ENCODE peak calls at places on chromosomes 4 and X, in five cellular contexts. P is SK-N-SH, L is K562, H is GM12878, M is GM12891. V is an unnamed sample.

GRCh38 chr4:47639531-47639930 is 154.5 kb downstream of the ATP10D start:
- DNase-seq in P (no peak), L (no peak), H (no peak), M (no peak), V (no peak)

GRCh38 chr4:37745946-37746345 is 59.8 kb upstream of the RELL1 start:
- DNase-seq in P (no peak), L (no peak), H (no peak), M (no peak), V (no peak)

GRCh38 chr4:71870456-71870855 is 86.6 kb upstream of the GC start:
- DNase-seq in P (no peak), L (no peak), H (no peak), M (no peak), V (no peak)

GRCh38 chr4:131974730-131975129 is 1174.4 kb upstream of the PCDH10 start:
- DNase-seq in P (no peak), L (no peak), H (no peak), M (no peak), V (no peak)

GRCh38 chrX:118847676-118848075 is 24.1 kb downstream of the ZCCHC12 start:
- DNase-seq in P (peak), L (peak), H (no peak), M (no peak), V (no peak)

GRCh38 chrX:130725519-130725918 is 177.5 kb downstream of the ENOX2 start:
- DNase-seq in P (no peak), L (no peak), H (no peak), M (no peak), V (no peak)

GRCh38 chr4:113433116-113433515 is 328.4 kb downstream of the CAMK2D start:
- DNase-seq in P (no peak), L (no peak), H (no peak), M (no peak), V (no peak)

GRCh38 chrX:1389181-1389992 is 2.5 kb downstream of the SLC25A6 start:
- DNase-seq in P (no peak), L (no peak), H (no peak), M (no peak), V (no peak)

GRCh38 chr4:4613641-4614286 is 71.9 kb upstream of the STX18 start:
- DNase-seq in P (no peak), L (no peak), H (no peak), M (no peak), V (no peak)

GRCh38 chr4:74624351-74625151 is 169.8 kb downstream of the BTC start:
- DNase-seq in P (no peak), L (no peak), H (no peak), M (no peak), V (no peak)

GRCh38 chrX:82451725-82452124 is 1056.4 kb upstream of the POU3F4 start:
- DNase-seq in P (no peak), L (no peak), H (no peak), M (no peak), V (no peak)

DNA sequence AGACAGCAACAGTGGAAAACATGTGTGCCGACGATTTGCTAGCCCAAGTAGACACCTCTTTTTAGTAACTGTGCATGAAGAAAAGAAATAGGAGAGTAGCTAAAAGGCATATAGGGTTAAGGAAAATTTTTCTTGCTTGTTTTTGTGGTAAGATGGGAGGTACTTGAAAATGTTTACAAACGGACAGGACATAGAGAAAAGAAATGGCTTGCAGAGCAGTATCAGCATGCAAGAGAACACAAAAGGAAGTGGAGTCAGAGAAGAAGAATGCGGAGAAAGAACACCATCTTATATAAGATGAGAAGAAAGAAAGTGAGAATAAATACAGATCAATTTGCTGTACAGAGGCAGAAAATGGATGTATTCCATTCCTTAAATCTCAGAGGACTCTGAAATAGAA is 263.7 kb upstream of the ETNPPL start:
- DNase-seq in P (no peak), L (no peak), H (no peak), M (no peak), V (no peak)
- TF ChIP-seq TAF1 in P (no peak), L (no peak), H (no peak), M (no peak), V (no peak)

DNA sequence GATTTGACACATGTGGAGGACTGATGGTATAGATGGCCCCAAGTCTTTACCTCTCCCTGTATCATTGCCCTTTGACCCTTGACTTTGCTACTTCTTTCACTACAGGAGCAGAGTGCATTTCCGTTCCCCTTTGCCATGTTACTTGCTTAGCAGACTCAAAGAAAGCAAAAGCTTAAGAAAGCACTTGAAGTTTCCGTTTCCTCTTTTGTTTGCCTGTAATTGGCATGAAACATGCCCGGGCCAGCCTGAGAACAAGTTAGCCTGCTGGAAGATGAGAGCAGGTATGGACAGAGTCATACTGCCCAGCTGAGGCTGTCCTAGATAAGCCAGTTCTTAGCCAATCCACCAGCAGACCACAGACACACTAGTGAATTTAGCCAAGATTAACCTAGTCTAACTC is 206.0 kb downstream of the BCOR start:
- DNase-seq in P (no peak), L (no peak), H (peak), M (no peak), V (no peak)
- TF ChIP-seq TAF1 in P (no peak), L (no peak), H (no peak), M (no peak), V (no peak)

GRCh38 chrX:133698298-133698697 is 283.0 kb upstream of the GPC4 start:
- DNase-seq in P (peak), L (no peak), H (no peak), M (no peak), V (no peak)
- TF ChIP-seq TAF1 in P (no peak), L (no peak), H (no peak), M (no peak), V (no peak)

GRCh38 chrX:96884027-96884426 is 319 bp downstream of the RPA4 start:
- DNase-seq in P (no peak), L (no peak), H (no peak), M (no peak), V (no peak)
- TF ChIP-seq TAF1 in P (no peak), L (no peak), H (no peak), M (no peak), V (no peak)

DNA sequence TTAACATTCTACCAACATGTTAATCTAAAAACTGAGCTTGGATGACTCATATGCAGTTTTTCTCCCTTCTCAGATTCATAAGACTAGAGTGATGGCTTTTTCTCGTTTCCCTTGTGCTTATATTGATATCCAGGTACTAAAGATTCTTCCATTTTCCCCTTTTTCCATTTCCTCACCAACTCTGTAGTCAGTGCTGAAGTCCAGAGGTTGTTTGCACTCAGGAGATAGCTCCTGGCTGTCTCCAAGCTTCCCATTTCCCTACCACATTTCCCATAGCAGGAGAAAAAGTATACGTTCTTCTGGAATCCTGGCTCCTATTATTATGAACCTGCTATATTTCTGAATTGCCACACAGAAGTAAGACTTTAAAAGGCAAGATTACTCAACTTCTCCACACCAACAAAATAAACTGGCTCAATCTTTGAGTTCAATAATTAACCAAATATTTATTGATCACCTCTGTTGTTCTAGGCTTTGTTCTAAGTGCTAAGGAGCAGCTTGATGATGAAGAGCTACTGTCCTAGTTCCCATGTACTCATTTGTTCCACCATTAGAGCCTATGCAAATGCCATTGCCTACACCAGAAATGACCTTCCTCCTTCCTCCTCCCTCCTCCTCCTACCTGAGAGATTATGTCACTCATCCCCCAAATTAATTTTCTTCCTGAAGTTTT is 454.4 kb upstream of the RPS6KA3 start:
- DNase-seq in P (no peak), L (no peak), H (no peak), M (no peak), V (no peak)
- TF ChIP-seq TAF1 in P (no peak), L (no peak), H (no peak), M (no peak), V (no peak)

DNA sequence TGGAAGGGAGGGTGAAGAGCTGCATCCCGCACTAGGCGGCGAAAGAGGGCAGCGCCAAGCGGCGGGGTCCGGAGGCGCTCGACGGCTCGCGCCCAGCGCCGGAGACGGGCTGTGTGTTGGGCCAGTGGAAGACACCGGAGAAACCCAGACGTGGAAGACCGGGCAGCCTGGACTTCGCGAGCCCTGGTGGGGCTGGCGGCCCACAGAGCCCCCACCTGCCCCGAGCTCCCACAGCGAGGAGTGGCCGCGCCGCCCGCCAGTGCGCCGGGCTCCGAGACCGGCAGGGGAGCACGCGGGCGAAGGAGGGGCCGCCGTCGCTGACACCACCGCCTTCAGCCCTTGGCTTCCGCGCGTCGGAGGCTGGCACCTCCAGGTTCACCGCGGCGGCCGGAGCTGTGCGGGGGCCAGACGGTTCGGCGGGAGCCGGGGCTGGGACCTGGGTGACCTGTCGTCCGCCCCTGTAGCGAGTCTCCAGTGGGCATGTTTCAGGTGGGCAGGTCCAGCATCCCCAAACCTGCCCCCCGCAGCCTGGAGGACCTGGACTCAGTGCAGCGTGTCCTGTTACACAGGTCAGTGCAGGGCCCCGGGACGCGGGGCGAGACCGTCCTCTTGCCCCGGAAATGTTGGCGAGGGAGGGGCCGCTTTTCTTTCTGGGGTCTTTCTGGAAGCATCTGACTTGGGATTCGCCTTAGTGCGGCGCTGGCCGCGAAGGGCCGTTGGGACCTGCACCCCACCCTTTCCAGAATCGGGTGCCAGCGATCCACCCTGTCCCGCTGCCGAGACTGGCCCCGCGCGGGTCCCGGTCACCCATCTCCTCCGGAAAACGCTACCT is 9.6 kb upstream of the INTU start:
- DNase-seq in P (peak), L (no peak), H (no peak), M (no peak), V (peak)
- TF ChIP-seq TAF1 in P (no peak), L (no peak), H (no peak), M (no peak), V (no peak)

GRCh38 chrX:133269168-133269567 is 51.0 kb upstream of the TFDP3 start:
- DNase-seq in P (no peak), L (no peak), H (no peak), M (no peak), V (no peak)
- TF ChIP-seq TAF1 in P (no peak), L (no peak), H (no peak), M (no peak), V (no peak)

DNA sequence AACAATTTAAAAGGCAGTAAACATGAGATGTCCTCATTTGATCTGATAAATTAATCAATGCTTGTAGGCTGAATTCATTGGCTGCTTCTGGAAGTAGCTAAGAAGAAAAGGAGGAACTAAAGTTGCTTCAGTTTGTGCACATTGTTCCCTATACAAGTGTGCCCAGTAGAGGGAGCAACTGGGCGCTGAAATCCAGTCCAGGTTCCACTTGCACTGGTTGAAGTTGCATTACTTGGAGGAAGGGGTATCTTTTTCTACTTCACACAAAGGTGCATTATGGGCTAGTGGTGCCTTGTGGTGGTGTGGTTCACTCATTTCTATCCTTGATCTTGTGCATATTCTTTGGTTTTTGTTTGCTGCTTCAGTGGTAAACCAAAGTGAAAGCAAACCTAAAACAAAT is 67.9 kb upstream of the SOX3 start:
- DNase-seq in P (peak), L (peak), H (peak), M (no peak), V (no peak)
- TF ChIP-seq TAF1 in P (no peak), L (no peak), H (no peak), M (no peak), V (no peak)

V was measured in GM12892.